ENCODE peak calls at places on chromosome 7, in five cellular contexts. L is posterior cingulate gyrus, P is LoVo, I is Ammon's horn, R is colonic mucosa. A is an unnamed sample.

GRCh38 chr7:25454562-25455031 is 226.3 kb upstream of the NPVF start:
- DNase-seq in I (no peak), L (no peak), P (no peak), R (no peak), A (peak; percentile 16)

GRCh38 chr7:2982831-2983230 is 60.8 kb downstream of the CARD11 start:
- DNase-seq in L (no peak), P (no peak), R (no peak), I (no peak), A (no peak)

GRCh38 chr7:138226001-138226476 is 149.8 kb downstream of the AKR1D1 start:
- DNase-seq in R (peak; percentile 20), P (no peak), I (peak; percentile 70), L (no peak), A (no peak)

GRCh38 chr7:157807510-157807909 is 470.7 kb downstream of the DNAJB6 start:
- DNase-seq in L (no peak), I (no peak), R (no peak), P (peak; percentile 54), A (peak; percentile 29)

GRCh38 chr7:27164381-27165088 is 802 bp downstream of the HOXA9 start:
- DNase-seq in I (no peak), L (no peak), P (peak; percentile 57), R (no peak), A (peak; percentile 66)

GRCh38 chr7:45718464-45719330 is 144.5 kb downstream of the ADCY1 start:
- DNase-seq in I (no peak), L (no peak), R (no peak), P (no peak), A (no peak)

GRCh38 chr7:3240826-3241430 is 60.1 kb upstream of the SDK1 start:
- DNase-seq in P (no peak), L (no peak), R (no peak), I (peak; percentile 40), A (no peak)

GRCh38 chr7:120436487-120437060 is 163.6 kb downstream of the KCND2 start:
- DNase-seq in L (no peak), R (no peak), P (no peak), I (no peak), A (no peak)

GRCh38 chr7:27453702-27454405 is 208.8 kb downstream of the HIBADH start:
- DNase-seq in L (no peak), I (no peak), P (no peak), R (no peak), A (no peak)

GRCh38 chr7:31744294-31744874 is 57.4 kb downstream of the PPP1R17 start:
- DNase-seq in L (peak; percentile 86), R (peak; percentile 63), I (peak; percentile 91), P (peak; percentile 80), A (peak; percentile 82)

GRCh38 chr7:135761751-135762488 is 13.3 kb upstream of the FAM180A start:
- DNase-seq in R (no peak), L (no peak), I (no peak), P (no peak), A (no peak)

GRCh38 chr7:14055813-14056212 is 66.3 kb upstream of the ETV1 start:
- DNase-seq in P (no peak), L (no peak), I (no peak), R (no peak), A (no peak)

GRCh38 chr7:81645435-81645834 is 124.4 kb downstream of the HGF start:
- DNase-seq in L (no peak), P (no peak), R (no peak), I (no peak), A (no peak)